ENCODE peak calls at places on chromosomes 1 and 21, in six cellular contexts. I is stomach, O is aorta, F is heart right ventricle, U is tibial artery, J is heart left ventricle. Y is an unnamed sample. For H3K36me3, the result is how much of the 10 kb centered on the place peaks cover.

GRCh38 chr21:41500931-41501381 is 7.0 kb downstream of the TMPRSS2 start:
- DNase-seq in I (peak), O (no peak), F (no peak), U (no peak), J (no peak), Y (no peak)

GRCh38 chr1:150142083-150142482 is 7.6 kb upstream of the PLEKHO1 start:
- DNase-seq in I (no peak), O (no peak), F (no peak), U (no peak), J (no peak), Y (no peak)

GRCh38 chr1:244062136-244062535 is 11.1 kb downstream of the ZBTB18 start:
- DNase-seq in I (no peak), O (no peak), F (no peak), U (no peak), J (no peak), Y (no peak)

GRCh38 chr1:221045842-221046831 is 166.9 kb downstream of the HLX start:
- DNase-seq in I (no peak), O (no peak), F (no peak), U (no peak), J (no peak), Y (no peak)

GRCh38 chr21:27477321-27477720 is 510.4 kb upstream of the ADAMTS5 start:
- DNase-seq in I (no peak), O (no peak), F (no peak), U (no peak), J (no peak), Y (no peak)

GRCh38 chr1:239947789-239948188 is 143.9 kb upstream of the FMN2 start:
- DNase-seq in I (no peak), O (no peak), F (no peak), U (no peak), J (no peak), Y (no peak)

GRCh38 chr1:93716974-93717373 is 35.3 kb upstream of the BCAR3 start:
- DNase-seq in I (no peak), O (no peak), F (no peak), U (no peak), J (no peak), Y (no peak)

GRCh38 chr1:156970017-156970416 is 49.6 kb downstream of the LRRC71 start:
- DNase-seq in I (no peak), O (no peak), F (no peak), U (no peak), J (no peak), Y (no peak)

GRCh38 chr1:110055493-110056283 is 14.8 kb downstream of the ALX3 start:
- DNase-seq in I (no peak), O (no peak), F (no peak), U (no peak), J (no peak), Y (no peak)

GRCh38 chr1:110058591-110058990 is 11.9 kb downstream of the ALX3 start:
- DNase-seq in I (no peak), O (no peak), F (no peak), U (no peak), J (no peak), Y (no peak)

GRCh38 chr1:110057963-110058518 is 12.4 kb downstream of the ALX3 start:
- DNase-seq in I (no peak), O (peak), F (no peak), U (no peak), J (no peak), Y (no peak)

GRCh38 chr1:110056776-110057175 is 13.7 kb downstream of the ALX3 start:
- DNase-seq in I (no peak), O (no peak), F (no peak), U (no peak), J (no peak), Y (no peak)

GRCh38 chr1:110056284-110056680 is 14.2 kb downstream of the ALX3 start:
- DNase-seq in I (no peak), O (no peak), F (no peak), U (no peak), J (no peak), Y (no peak)
- H3K36me3 ChIP-seq in I (half or more), O (under half), F (under half), U (half or more), J (half or more), Y (under half)

DNA sequence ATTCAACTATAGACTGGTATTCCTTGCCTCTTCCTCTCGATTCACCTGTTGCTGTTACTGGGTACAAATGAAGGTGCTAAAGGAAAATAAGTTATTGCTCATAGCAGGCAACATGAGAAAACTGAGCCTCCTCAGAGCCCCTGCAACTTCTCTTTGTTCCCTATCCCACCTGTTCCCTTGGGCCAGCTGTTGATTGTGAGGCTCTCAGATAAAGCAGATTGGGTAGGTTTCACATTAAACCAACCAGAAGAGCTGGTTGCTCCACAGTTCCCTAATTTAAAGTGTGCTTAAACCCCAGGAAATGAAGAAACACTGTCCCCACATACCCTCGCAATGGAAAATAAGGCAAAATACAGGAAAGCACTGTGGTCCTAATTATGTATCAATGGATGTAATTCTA is 4.8 kb downstream of the DEDD start:
- DNase-seq in I (no peak), O (no peak), F (no peak), U (no peak), J (no peak), Y (no peak)
- H3K27ac ChIP-seq in I (no peak), O (no peak), F (peak), U (no peak), J (no peak), Y (no peak)

DNA sequence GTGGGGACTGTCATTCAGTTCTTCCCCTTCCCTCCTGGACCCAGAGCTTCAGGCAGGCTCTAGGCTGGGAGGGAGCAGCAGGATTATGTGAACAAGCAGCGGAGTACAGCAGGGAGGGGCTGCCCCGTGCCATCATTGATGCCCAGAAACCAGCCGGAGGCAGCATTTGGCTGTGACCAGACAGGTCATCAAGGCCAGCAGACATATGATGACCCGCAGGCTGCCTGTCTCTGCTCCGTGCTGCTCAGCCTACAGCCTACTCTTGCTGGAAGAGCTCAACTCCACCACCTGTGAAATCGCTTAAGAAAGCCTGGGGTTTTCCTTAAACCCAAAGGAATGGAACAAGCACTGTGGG is 4.9 kb downstream of the KLHL21 start:
- DNase-seq in I (no peak), O (no peak), F (no peak), U (no peak), J (no peak), Y (no peak)
- H3K4me3 ChIP-seq in I (peak), O (no peak), F (no peak), U (peak), J (no peak), Y (no peak)

DNA sequence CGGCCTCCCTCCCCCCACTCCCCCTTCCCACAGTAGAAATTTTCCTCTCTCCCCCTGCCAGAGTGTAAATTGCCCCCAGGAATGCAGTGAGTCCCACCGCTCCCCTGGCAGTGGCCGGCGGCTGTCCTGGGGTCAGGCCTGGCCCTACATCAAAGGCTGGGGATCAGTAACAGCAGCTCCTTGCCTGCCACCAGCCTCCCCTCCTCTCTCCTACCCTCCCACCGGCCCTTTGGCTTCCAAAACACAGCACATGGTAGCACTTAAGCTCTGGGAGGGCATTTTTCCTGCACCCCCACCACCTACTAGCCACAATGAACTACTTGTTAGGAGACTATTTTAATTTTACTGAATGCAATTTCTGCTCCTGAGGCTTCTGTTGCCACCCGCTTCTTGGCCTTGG is 9.0 kb upstream of the COL8A2 start:
- DNase-seq in I (no peak), O (no peak), F (no peak), U (no peak), J (no peak), Y (no peak)
- H3K36me3 ChIP-seq in I (under half), O (under half), F (under half), U (under half), J (under half), Y (under half)

GRCh38 chr1:78069784-78070183 is 24.0 kb downstream of the GIPC2 start:
- DNase-seq in I (no peak), O (no peak), F (no peak), U (no peak), J (no peak), Y (no peak)
- H3K27ac ChIP-seq in I (no peak), O (no peak), F (no peak), U (no peak), J (peak), Y (no peak)

GRCh38 chr21:21203822-21204339 is 205.7 kb downstream of the NCAM2 start:
- DNase-seq in I (no peak), O (no peak), F (no peak), U (no peak), J (no peak), Y (no peak)

GRCh38 chr21:21199342-21200102 is 201.3 kb downstream of the NCAM2 start:
- DNase-seq in I (no peak), O (no peak), F (no peak), U (no peak), J (no peak), Y (no peak)

GRCh38 chr21:21200103-21200938 is 202.1 kb downstream of the NCAM2 start:
- DNase-seq in I (no peak), O (peak), F (peak), U (peak), J (peak), Y (no peak)

GRCh38 chr21:21196848-21197247 is 198.6 kb downstream of the NCAM2 start:
- DNase-seq in I (no peak), O (no peak), F (no peak), U (no peak), J (no peak), Y (no peak)

DNA sequence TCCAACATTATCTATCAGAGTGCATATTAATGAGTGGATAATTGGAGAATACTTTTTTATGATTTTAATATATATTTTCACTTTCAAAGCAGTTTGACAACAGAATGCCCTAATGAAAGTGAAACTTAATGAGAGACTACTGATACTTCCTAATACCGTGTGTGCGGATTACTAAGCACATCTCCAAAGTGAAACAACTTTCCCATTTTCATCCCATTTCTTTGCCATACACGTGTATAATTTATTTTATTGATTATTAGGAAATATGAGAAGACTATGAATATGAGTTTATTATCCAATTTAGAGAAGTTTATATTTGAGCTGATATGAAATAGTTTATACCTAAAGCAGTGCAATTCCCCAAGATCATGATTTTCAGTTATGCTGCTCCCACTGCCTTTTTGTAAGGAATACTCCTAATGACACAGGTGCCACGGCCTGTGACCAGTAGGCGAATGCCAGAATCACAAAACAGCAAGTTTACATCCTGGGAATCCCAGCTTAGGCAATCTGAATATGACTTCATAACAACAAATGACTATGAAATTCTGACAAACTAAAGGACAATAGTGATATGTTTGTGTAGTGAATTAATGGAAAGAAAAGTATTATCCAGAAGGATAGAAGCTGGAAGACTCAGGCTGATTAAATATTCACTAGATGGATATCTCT is 202.9 kb downstream of the NCAM2 start:
- DNase-seq in I (no peak), O (no peak), F (no peak), U (no peak), J (no peak), Y (no peak)
- H3K4me3 ChIP-seq in I (no peak), O (no peak), F (no peak), U (no peak), J (peak), Y (no peak)

GRCh38 chr1:12315126-12315525 is 85.3 kb downstream of the VPS13D start:
- DNase-seq in I (no peak), O (no peak), F (no peak), U (no peak), J (no peak), Y (no peak)
- H3K36me3 ChIP-seq in I (under half), O (under half), F (under half), U (half or more), J (half or more), Y (under half)

Y was measured in kidney.